ENCODE peak calls at places on chromosomes 11 and 22, in ten cellular contexts. F, W, A, L, M, Z, X, P, I and V are unnamed samples.

GRCh38 chr11:67457453-67457852 is 2.3 kb downstream of the CABP4 start:
- DNase-seq in I (no peak), W (no peak), P (no peak), M (no peak), L (no peak), Z (no peak), F (no peak), X (no peak), A (no peak), V (no peak)

GRCh38 chr11:69486056-69486772 is 4.8 kb downstream of the LINC01488 start:
- DNase-seq in A (no peak), X (no peak), Z (no peak), W (no peak), I (no peak), L (no peak), M (no peak), F (no peak), P (no peak), V (no peak)

GRCh38 chr22:38760477-38761201 is 4.8 kb upstream of the SUN2 start:
- DNase-seq in F (no peak), L (peak; percentile 54), X (no peak), P (no peak), Z (no peak), M (no peak), A (no peak), W (no peak), I (no peak), V (no peak)

GRCh38 chr22:29717789-29718188 is 2.0 kb upstream of the CABP7 start:
- DNase-seq in X (no peak), M (no peak), P (no peak), Z (no peak), I (no peak), A (no peak), L (no peak), F (no peak), W (no peak), V (no peak)

GRCh38 chr11:113518716-113519495 is 43.7 kb upstream of the DRD2 start:
- DNase-seq in F (no peak), L (no peak), W (no peak), I (no peak), X (no peak), Z (no peak), A (no peak), P (no peak), M (no peak), V (peak; percentile 0)

GRCh38 chr11:57501951-57502350 is 13.6 kb downstream of the SLC43A1 start:
- DNase-seq in X (no peak), L (peak; percentile 24), Z (no peak), F (no peak), P (no peak), A (peak; percentile 63), M (no peak), W (no peak), I (no peak), V (no peak)

GRCh38 chr11:113331436-113331835 is 17.1 kb downstream of the TTC12 start:
- DNase-seq in W (no peak), A (no peak), F (no peak), X (no peak), I (no peak), L (no peak), P (no peak), M (no peak), Z (no peak), V (no peak)

GRCh38 chr22:44890416-44891292 is 119.2 kb downstream of the PHF21B start:
- DNase-seq in I (no peak), L (no peak), P (no peak), Z (no peak), M (no peak), F (peak; percentile 47), W (no peak), A (no peak), X (no peak), V (no peak)

GRCh38 chr11:103494491-103494890 is 385.3 kb downstream of the DYNC2H1 start:
- DNase-seq in I (peak; percentile 7), X (peak; percentile 9), F (no peak), M (no peak), W (no peak), A (no peak), Z (no peak), P (no peak), L (peak; percentile 29), V (no peak)

GRCh38 chr11:122604626-122605025 is 50.9 kb upstream of the UBASH3B start:
- DNase-seq in L (no peak), W (no peak), Z (peak; percentile 13), X (no peak), M (no peak), P (no peak), I (no peak), F (no peak), A (no peak), V (no peak)

GRCh38 chr22:27995801-27996528 is 76.9 kb upstream of the PITPNB start:
- DNase-seq in M (no peak), F (peak; percentile 52), P (no peak), I (no peak), W (no peak), A (peak; percentile 4), L (no peak), X (no peak), Z (no peak), V (no peak)

GRCh38 chr22:22408731-22409696 is 99.5 kb downstream of the ZNF280B start:
- DNase-seq in L (peak; percentile 6), M (no peak), Z (peak; percentile 51), F (no peak), W (peak; percentile 52), I (no peak), P (no peak), X (no peak), A (peak; percentile 35), V (no peak)

GRCh38 chr11:130220311-130221030 is 60.9 kb downstream of the ST14 start:
- DNase-seq in P (no peak), M (no peak), A (no peak), Z (no peak), X (no peak), F (no peak), L (no peak), W (no peak), I (no peak), V (no peak)

GRCh38 chr22:43118953-43119458 is 8.5 kb downstream of the BIK start:
- DNase-seq in I (no peak), L (no peak), F (no peak), A (no peak), Z (no peak), W (peak; percentile 85), M (no peak), X (no peak), P (no peak), V (no peak)

GRCh38 chr11:123560001-123560400 is 94.4 kb downstream of the SCN3B start:
- DNase-seq in X (peak; percentile 52), F (peak; percentile 66), W (peak; percentile 50), L (peak; percentile 69), M (peak; percentile 54), A (no peak), I (peak; percentile 84), Z (no peak), P (peak; percentile 38), V (peak; percentile 65)

GRCh38 chr11:79039122-79039521 is 401.7 kb downstream of the TENM4 start:
- DNase-seq in W (no peak), P (no peak), L (peak; percentile 6), M (no peak), Z (no peak), F (no peak), I (peak; percentile 33), A (no peak), X (peak; percentile 23), V (no peak)

GRCh38 chr11:36249271-36249670 is 40.0 kb downstream of the COMMD9 start:
- DNase-seq in X (peak; percentile 89), I (peak; percentile 58), L (peak; percentile 87), Z (no peak), F (no peak), M (no peak), P (no peak), A (peak; percentile 71), W (no peak), V (no peak)